ENCODE peak calls at places on chromosomes 7 and 10, in four cellular contexts. One of them, this sample, is unnamed.

GRCh38 chr10:76397957-76398665 is 966.7 kb downstream of the LRMDA start:
- DNase-seq in transverse colon: no peak
- DNase-seq in amniotic stem cell: no peak
- DNase-seq in cardiac muscle cell: no peak
- DNase-seq in this sample: no peak

GRCh38 chr10:123965973-123966895 is 74.6 kb upstream of the CPXM2 start:
- DNase-seq in cardiac muscle cell: no peak
- DNase-seq in amniotic stem cell: no peak
- DNase-seq in transverse colon: no peak
- DNase-seq in this sample: no peak

GRCh38 chr10:18238875-18239485 is 98.8 kb downstream of the CACNB2 start:
- DNase-seq in cardiac muscle cell: peak
- DNase-seq in transverse colon: no peak
- DNase-seq in amniotic stem cell: no peak
- DNase-seq in this sample: no peak

GRCh38 chr7:4607321-4607729 is 74.8 kb upstream of the FOXK1 start:
- DNase-seq in amniotic stem cell: no peak
- DNase-seq in transverse colon: no peak
- DNase-seq in cardiac muscle cell: no peak
- DNase-seq in this sample: no peak

GRCh38 chr7:117251687-117252086 is 71.2 kb downstream of the WNT2 start:
- DNase-seq in transverse colon: no peak
- DNase-seq in cardiac muscle cell: peak
- DNase-seq in amniotic stem cell: no peak
- DNase-seq in this sample: no peak

GRCh38 chr10:133357293-133358151 is at the start of gene FUOM:
- DNase-seq in cardiac muscle cell: peak
- DNase-seq in transverse colon: peak
- DNase-seq in amniotic stem cell: no peak
- DNase-seq in this sample: no peak

GRCh38 chr10:6667679-6668270 is 87.7 kb upstream of the PRKCQ start:
- DNase-seq in cardiac muscle cell: peak
- DNase-seq in amniotic stem cell: no peak
- DNase-seq in transverse colon: peak
- DNase-seq in this sample: no peak

GRCh38 chr7:124086843-124087242 is 54.0 kb upstream of the TMEM229A start:
- DNase-seq in amniotic stem cell: no peak
- DNase-seq in transverse colon: no peak
- DNase-seq in cardiac muscle cell: peak
- DNase-seq in this sample: no peak

GRCh38 chr7:149720372-149721083 is 52.9 kb downstream of the ZNF467 start:
- DNase-seq in cardiac muscle cell: peak
- DNase-seq in amniotic stem cell: no peak
- DNase-seq in transverse colon: no peak
- DNase-seq in this sample: peak

This sample was measured in occipital lobe.